ENCODE peak calls at places on chromosome 21, in four cellular contexts. P is heart right ventricle, K is endodermal cell, R is A549. J is an unnamed sample.

GRCh38 chr21:36749935-36750578 is 51.1 kb downstream of the SIM2 start:
- DNase-seq in P (no peak), R (peak; percentile 56), K (peak; percentile 88), J (peak; percentile 88)

GRCh38 chr21:37896788-37897187 is 19.5 kb downstream of the KCNJ6 start:
- DNase-seq in K (no peak), P (no peak), R (no peak), J (no peak)

GRCh38 chr21:41170442-41170841 is 2.5 kb downstream of the BACE2 start:
- DNase-seq in P (peak; percentile 31), K (peak; percentile 86), R (peak; percentile 56), J (peak; percentile 23)

GRCh38 chr21:46667735-46668380 is 32.4 kb downstream of the PRMT2 start:
- DNase-seq in P (no peak), R (peak; percentile 57), K (peak; percentile 85), J (peak; percentile 35)

GRCh38 chr21:34688145-34688544 is 19.4 kb downstream of the CLIC6 start:
- DNase-seq in R (peak; percentile 18), K (no peak), P (no peak), J (no peak)

GRCh38 chr21:34367320-34367935 is 3.6 kb downstream of the KCNE2 start:
- DNase-seq in R (peak; percentile 74), K (peak; percentile 74), P (no peak), J (no peak)

GRCh38 chr21:22575165-22575584 is 1577.0 kb downstream of the NCAM2 start:
- DNase-seq in R (no peak), K (peak; percentile 88), P (no peak), J (peak; percentile 62)

GRCh38 chr21:21101911-21102310 is 103.7 kb downstream of the NCAM2 start:
- DNase-seq in K (peak; percentile 67), P (no peak), R (no peak), J (peak; percentile 36)

GRCh38 chr21:38765056-38765455 is 40.7 kb upstream of the ETS2 start:
- DNase-seq in R (no peak), K (no peak), P (no peak), J (no peak)

GRCh38 chr21:31162827-31163226 is 124.6 kb upstream of the KRTAP19-8 start:
- DNase-seq in P (no peak), K (no peak), R (no peak), J (no peak)

GRCh38 chr21:15929536-15929935 is 199.8 kb downstream of the USP25 start:
- DNase-seq in P (no peak), K (no peak), R (no peak), J (no peak)

GRCh38 chr21:39077816-39078215 is 105.4 kb downstream of the PSMG1 start:
- DNase-seq in P (no peak), K (no peak), R (no peak), J (no peak)

GRCh38 chr21:38809170-38809878 is 3.6 kb downstream of the ETS2 start:
- DNase-seq in K (no peak), P (no peak), R (no peak), J (no peak)

GRCh38 chr21:34942911-34943310 is 106.2 kb downstream of the RUNX1 start:
- DNase-seq in K (no peak), P (no peak), R (no peak), J (no peak)

GRCh38 chr21:16205527-16205926 is 475.7 kb downstream of the USP25 start:
- DNase-seq in K (no peak), R (no peak), P (no peak), J (no peak)

GRCh38 chr21:40047993-40048730 is 180.9 kb downstream of the PCP4 start:
- DNase-seq in P (no peak), K (no peak), R (no peak), J (no peak)

GRCh38 chr21:39374046-39374445 is 25.2 kb upstream of the HMGN1 start:
- DNase-seq in K (no peak), P (no peak), R (no peak), J (no peak)

GRCh38 chr21:45287438-45288391 is at the start of gene POFUT2:
- DNase-seq in P (peak; percentile 99), K (peak; percentile 99), R (peak; percentile 90), J (peak; percentile 98)

GRCh38 chr21:45289134-45289533 is 1.4 kb upstream of the POFUT2 start:
- DNase-seq in P (no peak), K (no peak), R (no peak), J (no peak)

GRCh38 chr21:45285266-45285931 is 2.3 kb downstream of the POFUT2 start:
- DNase-seq in P (no peak), R (no peak), K (peak; percentile 27), J (no peak)

GRCh38 chr21:45288441-45288841 is 746 bp upstream of the POFUT2 start:
- DNase-seq in K (peak; percentile 61), P (no peak), R (no peak), J (no peak)

GRCh38 chr21:45286671-45287437 is 841 bp downstream of the POFUT2 start:
- DNase-seq in K (peak; percentile 96), P (no peak), R (no peak), J (peak; percentile 64)
- H3K27ac ChIP-seq in K (peak overlapping the region; percentile 19), P (no peak overlapping the region), R (peak overlapping the region; percentile 94), J (no peak overlapping the region)

DNA sequence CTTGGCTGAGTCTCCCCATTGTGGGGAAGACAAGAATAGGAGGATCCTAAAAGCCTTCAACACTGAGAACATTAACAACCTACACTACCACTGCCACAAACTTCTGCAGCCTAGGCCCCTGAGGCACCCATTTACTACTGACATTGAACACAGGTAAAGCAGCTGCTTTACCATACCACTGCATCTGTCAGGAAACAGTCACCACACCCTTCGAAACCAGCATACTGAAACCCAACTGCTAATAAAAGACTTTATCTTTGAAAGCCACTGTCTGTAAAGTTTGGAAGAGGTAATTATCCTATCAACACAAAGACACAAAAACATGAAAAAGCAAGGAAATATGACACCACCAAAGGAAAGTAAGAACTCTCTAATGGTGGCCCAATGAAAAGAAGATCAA is 7.4 kb downstream of the IFNAR1 start:
- DNase-seq in K (no peak), R (no peak), P (no peak), J (no peak)
- H3K9me3 ChIP-seq in K (peaks cover 32% of the 10 kb centered on the region), R (peaks cover 11% of the 10 kb centered on the region), P (peaks cover 10% of the 10 kb centered on the region), J (peaks cover 57% of the 10 kb centered on the region)

GRCh38 chr21:42424848-42425602 is 21.3 kb downstream of the UBASH3A start:
- DNase-seq in K (no peak), P (no peak), R (no peak), J (no peak)
- H3K27ac ChIP-seq in K (no peak overlapping the region), P (no peak overlapping the region), R (no peak overlapping the region), J (no peak overlapping the region)

GRCh38 chr21:42613756-42614155 is 39.7 kb upstream of the PDE9A start:
- DNase-seq in K (no peak), R (no peak), P (no peak), J (no peak)

GRCh38 chr21:42612390-42612789 is 41.0 kb upstream of the PDE9A start:
- DNase-seq in R (no peak), P (no peak), K (no peak), J (no peak)

GRCh38 chr21:42607525-42608102 is 45.8 kb upstream of the PDE9A start:
- DNase-seq in P (no peak), R (no peak), K (no peak), J (no peak)

GRCh38 chr21:42611852-42612251 is 41.6 kb upstream of the PDE9A start:
- DNase-seq in K (no peak), P (no peak), R (no peak), J (no peak)

GRCh38 chr21:42609806-42610205 is 43.6 kb upstream of the PDE9A start:
- DNase-seq in R (no peak), P (no peak), K (no peak), J (no peak)
- H3K9me3 ChIP-seq in R (no peaks in the 10 kb centered on the region), P (peaks cover 7% of the 10 kb centered on the region), K (peaks cover 36% of the 10 kb centered on the region), J (peaks cover 3% of the 10 kb centered on the region)

GRCh38 chr21:43864313-43864805 is 664 bp upstream of the AGPAT3 start:
- DNase-seq in K (peak; percentile 84), R (peak; percentile 48), P (peak; percentile 52), J (no peak)
- H3K27ac ChIP-seq in K (no peak overlapping the region), R (peak overlapping the region; percentile 96), P (peak overlapping the region; percentile 95), J (no peak overlapping the region)

DNA sequence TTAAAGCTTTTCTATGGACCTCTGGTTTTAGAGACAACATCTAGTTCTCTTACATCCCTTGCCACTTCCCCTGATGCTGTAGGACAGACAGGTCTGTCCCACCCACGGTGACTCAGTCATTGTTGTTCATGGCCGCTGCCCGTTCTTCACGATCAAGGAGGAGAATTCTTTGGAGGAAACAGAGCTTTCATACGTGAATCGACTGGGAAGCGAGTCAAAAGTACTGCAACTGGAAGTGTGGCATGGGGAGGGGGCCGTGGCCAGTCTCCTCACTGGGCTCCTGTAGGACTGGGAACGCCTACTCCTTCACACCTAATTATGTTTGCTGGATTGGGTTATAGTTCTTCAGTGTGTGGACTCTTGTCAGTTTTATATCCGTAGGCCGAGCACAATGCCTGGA is 4.4 kb upstream of the SLC37A1 start:
- DNase-seq in P (no peak), R (no peak), K (no peak), J (no peak)
- H3K9me3 ChIP-seq in P (no peaks in the 10 kb centered on the region), R (no peaks in the 10 kb centered on the region), K (no peaks in the 10 kb centered on the region), J (no peaks in the 10 kb centered on the region)

GRCh38 chr21:42983102-42983501 is 8.7 kb downstream of the PKNOX1 start:
- DNase-seq in K (no peak), R (no peak), P (no peak), J (no peak)

GRCh38 chr21:42980959-42981523 is 6.7 kb downstream of the PKNOX1 start:
- DNase-seq in P (no peak), R (no peak), K (no peak), J (no peak)

GRCh38 chr21:42986125-42986783 is 11.9 kb downstream of the PKNOX1 start:
- DNase-seq in K (no peak), R (no peak), P (no peak), J (no peak)

GRCh38 chr21:42981862-42982261 is 7.5 kb downstream of the PKNOX1 start:
- DNase-seq in P (no peak), R (no peak), K (no peak), J (no peak)

GRCh38 chr21:42983869-42984268 is 9.5 kb downstream of the PKNOX1 start:
- DNase-seq in P (no peak), R (no peak), K (no peak), J (no peak)
- H3K27ac ChIP-seq in P (no peak overlapping the region), R (no peak overlapping the region), K (no peak overlapping the region), J (no peak overlapping the region)

J was measured in neuronal stem cell.